ENCODE peak calls at places on chromosomes 4 and X, in seven cellular contexts. T, P, X, W, I, N and J are unnamed samples.

GRCh38 chr4:152780267-152780811 is 585 bp downstream of the ARFIP1 start:
- DNase-seq in T (peak), P (peak), X (peak), W (no peak), I (no peak), N (no peak), J (peak)

GRCh38 chrX:111133389-111133788 is 37.4 kb downstream of the PAK3 start:
- DNase-seq in T (no peak), P (peak), X (no peak), W (no peak), I (no peak), N (peak), J (no peak)

GRCh38 chr4:88619973-88620372 is 27.7 kb downstream of the HERC3 start:
- DNase-seq in T (no peak), P (no peak), X (no peak), W (no peak), I (no peak), N (peak), J (no peak)

GRCh38 chrX:71154196-71154595 is 9.6 kb downstream of the NLGN3 start:
- DNase-seq in T (no peak), P (no peak), X (no peak), W (no peak), I (no peak), N (no peak), J (no peak)

GRCh38 chr4:181946902-181947301 is 296.3 kb upstream of the TENM3 start:
- DNase-seq in T (no peak), P (no peak), X (no peak), W (no peak), I (no peak), N (peak), J (no peak)

GRCh38 chrX:144275826-144276225 is 392.0 kb downstream of the UBE2NL start:
- DNase-seq in T (no peak), P (no peak), X (no peak), W (no peak), I (no peak), N (no peak), J (no peak)

GRCh38 chrX:125205918-125206665 is 113.6 kb upstream of the TEX13C start:
- DNase-seq in T (no peak), P (no peak), X (peak), W (no peak), I (peak), N (no peak), J (no peak)

GRCh38 chrX:34294665-34295064 is 162.6 kb upstream of the FAM47A start:
- DNase-seq in T (no peak), P (no peak), X (no peak), W (no peak), I (no peak), N (no peak), J (no peak)

GRCh38 chrX:121389976-121390709 is 342.7 kb downstream of the GLUD2 start:
- DNase-seq in T (no peak), P (peak), X (no peak), W (no peak), I (no peak), N (no peak), J (no peak)

GRCh38 chr4:68904786-68905185 is 46.8 kb downstream of the UGT2A3 start:
- DNase-seq in T (no peak), P (no peak), X (peak), W (no peak), I (no peak), N (no peak), J (no peak)

GRCh38 chr4:109040441-109040840 is 262.0 kb downstream of the COL25A1 start:
- DNase-seq in T (no peak), P (no peak), X (no peak), W (no peak), I (no peak), N (no peak), J (no peak)

GRCh38 chr4:168731006-168731636 is 234.3 kb downstream of the PALLD start:
- DNase-seq in T (no peak), P (peak), X (no peak), W (no peak), I (no peak), N (peak), J (no peak)

GRCh38 chr4:122379239-122379638 is 428 bp downstream of the ADAD1 start:
- DNase-seq in T (no peak), P (no peak), X (no peak), W (no peak), I (no peak), N (no peak), J (no peak)

GRCh38 chrX:103215037-103215767 is at the start of gene BEX4:
- DNase-seq in T (peak), P (peak), X (peak), W (peak), I (peak), N (peak), J (peak)

GRCh38 chr4:40199179-40199670 is 2.4 kb downstream of the RHOH start:
- DNase-seq in T (no peak), P (no peak), X (no peak), W (no peak), I (no peak), N (no peak), J (no peak)

GRCh38 chrX:72002886-72003285 is 92.2 kb downstream of the NHSL2 start:
- DNase-seq in T (no peak), P (no peak), X (no peak), W (no peak), I (peak), N (no peak), J (no peak)

GRCh38 chr4:181618896-181619295 is 624.3 kb upstream of the TENM3 start:
- DNase-seq in T (no peak), P (no peak), X (no peak), W (no peak), I (no peak), N (no peak), J (no peak)

GRCh38 chr4:51884606-51885005 is 41.7 kb downstream of the DCUN1D4 start:
- DNase-seq in T (no peak), P (no peak), X (no peak), W (no peak), I (no peak), N (no peak), J (no peak)

GRCh38 chr4:74098628-74098995 is 383 bp downstream of the CXCL2 start:
- DNase-seq in T (no peak), P (no peak), X (no peak), W (no peak), I (no peak), N (no peak), J (no peak)

GRCh38 chr4:52577285-52577968 is 81.7 kb downstream of the USP46 start:
- DNase-seq in T (no peak), P (no peak), X (no peak), W (no peak), I (peak), N (peak), J (no peak)

GRCh38 chr4:184102488-184102887 is 115.2 kb downstream of the ENPP6 start:
- DNase-seq in T (no peak), P (no peak), X (no peak), W (no peak), I (no peak), N (no peak), J (no peak)

GRCh38 chr4:38313999-38314561 is 349.9 kb upstream of the KLF3 start:
- DNase-seq in T (no peak), P (no peak), X (no peak), W (no peak), I (no peak), N (peak), J (no peak)

GRCh38 chr4:6324999-6325790 is 55.5 kb downstream of the WFS1 start:
- DNase-seq in T (no peak), P (peak), X (no peak), W (no peak), I (peak), N (no peak), J (no peak)

GRCh38 chrX:10893976-10894375 is 217.2 kb upstream of the HCCS start:
- DNase-seq in T (no peak), P (no peak), X (no peak), W (no peak), I (no peak), N (peak), J (no peak)

GRCh38 chrX:71177327-71177726 is 32.7 kb downstream of the NLGN3 start:
- DNase-seq in T (no peak), P (peak), X (no peak), W (no peak), I (no peak), N (peak), J (no peak)